ENCODE peak calls at places on chromosome 13, in seven cellular contexts. One of them, this sample, is unnamed.

GRCh38 chr13:24185591-24186232 is 25.2 kb downstream of the SPATA13 start:
- DNase-seq in IMR-90: peak
- DNase-seq in neuronal stem cell: no peak
- DNase-seq in mesenchymal stem cell: peak
- DNase-seq in trophoblast cell: no peak
- DNase-seq in H9: no peak
- DNase-seq in H1: no peak
- DNase-seq in this sample: no peak

GRCh38 chr13:75447493-75447892 is 34.5 kb downstream of the TBC1D4 start:
- DNase-seq in IMR-90: no peak
- DNase-seq in neuronal stem cell: no peak
- DNase-seq in mesenchymal stem cell: no peak
- DNase-seq in trophoblast cell: no peak
- DNase-seq in H9: no peak
- DNase-seq in H1: no peak
- DNase-seq in this sample: no peak

GRCh38 chr13:106535552-106536243 is at the start of gene EFNB2:
- DNase-seq in IMR-90: peak
- DNase-seq in neuronal stem cell: peak
- DNase-seq in mesenchymal stem cell: peak
- DNase-seq in trophoblast cell: peak
- DNase-seq in H9: peak
- DNase-seq in H1: peak
- DNase-seq in this sample: peak

GRCh38 chr13:48975926-48976676 is 389 bp downstream of the FNDC3A start:
- DNase-seq in IMR-90: peak
- DNase-seq in neuronal stem cell: peak
- DNase-seq in mesenchymal stem cell: peak
- DNase-seq in trophoblast cell: peak
- DNase-seq in H9: peak
- DNase-seq in H1: peak
- DNase-seq in this sample: peak

GRCh38 chr13:97212540-97213146 is 9.5 kb upstream of the MBNL2 start:
- DNase-seq in IMR-90: peak
- DNase-seq in neuronal stem cell: no peak
- DNase-seq in mesenchymal stem cell: peak
- DNase-seq in trophoblast cell: peak
- DNase-seq in H9: no peak
- DNase-seq in H1: no peak
- DNase-seq in this sample: peak

GRCh38 chr13:75383064-75383715 is 98.8 kb downstream of the TBC1D4 start:
- DNase-seq in IMR-90: no peak
- DNase-seq in neuronal stem cell: no peak
- DNase-seq in mesenchymal stem cell: no peak
- DNase-seq in trophoblast cell: no peak
- DNase-seq in H9: no peak
- DNase-seq in H1: no peak
- DNase-seq in this sample: no peak

GRCh38 chr13:49046002-49046401 is 70.3 kb downstream of the FNDC3A start:
- DNase-seq in IMR-90: peak
- DNase-seq in neuronal stem cell: no peak
- DNase-seq in mesenchymal stem cell: no peak
- DNase-seq in trophoblast cell: peak
- DNase-seq in H9: no peak
- DNase-seq in H1: no peak
- DNase-seq in this sample: no peak

GRCh38 chr13:66210677-66211076 is 1019.5 kb downstream of the PCDH9 start:
- DNase-seq in IMR-90: peak
- DNase-seq in neuronal stem cell: no peak
- DNase-seq in mesenchymal stem cell: peak
- DNase-seq in trophoblast cell: peak
- DNase-seq in H9: no peak
- DNase-seq in H1: no peak
- DNase-seq in this sample: no peak

GRCh38 chr13:42266464-42266863 is 5.5 kb upstream of the AKAP11 start:
- DNase-seq in IMR-90: peak
- DNase-seq in neuronal stem cell: no peak
- DNase-seq in mesenchymal stem cell: peak
- DNase-seq in trophoblast cell: peak
- DNase-seq in H9: no peak
- DNase-seq in H1: no peak
- DNase-seq in this sample: peak

GRCh38 chr13:42041684-42042035 is 6.8 kb upstream of the DGKH start:
- DNase-seq in IMR-90: peak
- DNase-seq in neuronal stem cell: peak
- DNase-seq in mesenchymal stem cell: peak
- DNase-seq in trophoblast cell: peak
- DNase-seq in H9: peak
- DNase-seq in H1: peak
- DNase-seq in this sample: peak

GRCh38 chr13:72062566-72062965 is 195.6 kb upstream of the DACH1 start:
- DNase-seq in IMR-90: no peak
- DNase-seq in neuronal stem cell: peak
- DNase-seq in mesenchymal stem cell: no peak
- DNase-seq in trophoblast cell: no peak
- DNase-seq in H9: peak
- DNase-seq in H1: peak
- DNase-seq in this sample: peak

GRCh38 chr13:108960006-108960405 is 330.6 kb downstream of the MYO16 start:
- DNase-seq in IMR-90: no peak
- DNase-seq in neuronal stem cell: no peak
- DNase-seq in mesenchymal stem cell: no peak
- DNase-seq in trophoblast cell: no peak
- DNase-seq in H9: no peak
- DNase-seq in H1: no peak
- DNase-seq in this sample: no peak
- H3K9ac ChIP-seq in IMR-90: no peak
- H3K9ac ChIP-seq in neuronal stem cell: no peak
- H3K9ac ChIP-seq in mesenchymal stem cell: peak
- H3K9ac ChIP-seq in trophoblast cell: no peak
- H3K9ac ChIP-seq in H9: no peak
- H3K9ac ChIP-seq in H1: no peak
- H3K9ac ChIP-seq in this sample: no peak

DNA sequence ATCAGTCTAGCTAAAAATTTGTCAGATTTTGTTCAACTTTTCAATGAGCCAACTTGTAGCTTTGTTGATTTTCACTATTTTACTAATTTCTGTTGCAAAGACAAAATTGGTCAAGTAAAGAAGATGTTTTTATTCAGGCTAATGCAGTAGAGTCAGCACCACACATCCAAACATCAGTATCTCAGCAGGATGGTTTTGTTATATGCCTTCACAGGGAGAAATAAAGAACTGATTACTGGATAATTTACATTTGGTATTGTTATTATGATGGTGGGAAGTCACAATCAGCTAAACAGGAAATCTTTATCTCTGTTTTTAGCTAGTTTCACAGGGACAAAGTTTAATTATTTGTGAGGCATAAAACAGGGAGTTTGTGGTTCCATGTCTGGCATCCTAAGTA is 713.4 kb downstream of the SLITRK5 start:
- DNase-seq in IMR-90: no peak
- DNase-seq in neuronal stem cell: no peak
- DNase-seq in mesenchymal stem cell: no peak
- DNase-seq in trophoblast cell: no peak
- DNase-seq in H9: no peak
- DNase-seq in H1: no peak
- DNase-seq in this sample: no peak
- H2BK5ac ChIP-seq in IMR-90: no peak
- H2BK5ac ChIP-seq in neuronal stem cell: no peak
- H2BK5ac ChIP-seq in mesenchymal stem cell: no peak
- H2BK5ac ChIP-seq in trophoblast cell: no peak
- H2BK5ac ChIP-seq in H9: no peak
- H2BK5ac ChIP-seq in H1: no peak
- H2BK5ac ChIP-seq in this sample: no peak

DNA sequence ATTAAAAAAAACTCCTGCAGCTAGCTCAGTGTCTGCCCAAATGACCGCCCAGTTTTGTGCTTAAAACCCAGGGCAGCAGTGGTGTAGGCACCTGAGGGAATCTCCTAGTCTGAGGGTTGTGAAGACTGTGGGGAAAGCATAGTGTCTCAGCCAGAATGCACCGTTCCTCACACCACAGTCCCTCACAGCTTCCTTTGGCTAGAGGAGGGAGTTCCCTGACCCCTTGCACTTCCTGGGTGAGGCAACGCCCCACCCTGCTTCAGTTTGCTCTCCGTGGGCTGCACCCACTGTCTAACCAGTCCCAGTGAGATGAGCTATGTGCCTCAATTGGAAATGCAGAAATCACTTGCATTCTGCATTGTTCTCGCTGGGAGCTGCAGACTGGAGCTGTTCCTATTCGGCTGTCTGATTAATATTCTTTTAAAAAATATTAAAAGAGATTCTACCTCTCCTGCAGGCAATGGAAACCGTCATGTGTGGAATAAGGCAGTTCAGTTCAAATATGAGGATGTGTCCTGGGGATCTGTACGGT is 645.7 kb downstream of the FGF9 start:
- DNase-seq in IMR-90: no peak
- DNase-seq in neuronal stem cell: no peak
- DNase-seq in mesenchymal stem cell: no peak
- DNase-seq in trophoblast cell: no peak
- DNase-seq in H9: no peak
- DNase-seq in H1: no peak
- DNase-seq in this sample: no peak
- H4K8ac ChIP-seq in IMR-90: no peak
- H4K8ac ChIP-seq in neuronal stem cell: no peak
- H4K8ac ChIP-seq in mesenchymal stem cell: no peak
- H4K8ac ChIP-seq in trophoblast cell: no peak
- H4K8ac ChIP-seq in H9: no peak
- H4K8ac ChIP-seq in H1: no peak
- H4K8ac ChIP-seq in this sample: no peak

GRCh38 chr13:44715287-44716224 is 139.4 kb upstream of the TSC22D1 start:
- DNase-seq in IMR-90: no peak
- DNase-seq in neuronal stem cell: no peak
- DNase-seq in mesenchymal stem cell: no peak
- DNase-seq in trophoblast cell: peak
- DNase-seq in H9: no peak
- DNase-seq in H1: no peak
- DNase-seq in this sample: no peak
- H3K9ac ChIP-seq in IMR-90: no peak
- H3K9ac ChIP-seq in neuronal stem cell: no peak
- H3K9ac ChIP-seq in mesenchymal stem cell: peak
- H3K9ac ChIP-seq in trophoblast cell: no peak
- H3K9ac ChIP-seq in H9: no peak
- H3K9ac ChIP-seq in H1: no peak
- H3K9ac ChIP-seq in this sample: no peak